ENCODE peak calls at places on chromosomes 13 and 19, in five cellular contexts. One of them, this sample, is unnamed.

GRCh38 chr19:46976845-46977320 is 42.8 kb upstream of the NPAS1 start:
- DNase-seq in upper lobe of right lung: no peak
- DNase-seq in OCI-LY7: no peak
- DNase-seq in PC-9: no peak
- DNase-seq in body of pancreas: no peak
- DNase-seq in this sample: peak

GRCh38 chr13:97018029-97018819 is 23.9 kb upstream of the OXGR1 start:
- DNase-seq in upper lobe of right lung: no peak
- DNase-seq in OCI-LY7: peak
- DNase-seq in PC-9: peak
- DNase-seq in body of pancreas: peak
- DNase-seq in this sample: no peak

GRCh38 chr13:50359779-50360178 is 344.5 kb downstream of the KCNRG start:
- DNase-seq in upper lobe of right lung: no peak
- DNase-seq in OCI-LY7: no peak
- DNase-seq in PC-9: no peak
- DNase-seq in body of pancreas: no peak
- DNase-seq in this sample: no peak

GRCh38 chr13:93635687-93636086 is 409.1 kb downstream of the GPC6 start:
- DNase-seq in upper lobe of right lung: no peak
- DNase-seq in OCI-LY7: no peak
- DNase-seq in PC-9: no peak
- DNase-seq in body of pancreas: no peak
- DNase-seq in this sample: no peak

GRCh38 chr13:107736149-107736548 is 479.2 kb downstream of the LIG4 start:
- DNase-seq in upper lobe of right lung: no peak
- DNase-seq in OCI-LY7: no peak
- DNase-seq in PC-9: peak
- DNase-seq in body of pancreas: no peak
- DNase-seq in this sample: no peak

GRCh38 chr19:17695198-17695597 is 7.0 kb upstream of the UNC13A start:
- DNase-seq in upper lobe of right lung: no peak
- DNase-seq in OCI-LY7: no peak
- DNase-seq in PC-9: no peak
- DNase-seq in body of pancreas: no peak
- DNase-seq in this sample: no peak

GRCh38 chr19:16957151-16957662 is 68.4 kb downstream of the F2RL3 start:
- DNase-seq in upper lobe of right lung: peak
- DNase-seq in OCI-LY7: no peak
- DNase-seq in PC-9: peak
- DNase-seq in body of pancreas: no peak
- DNase-seq in this sample: peak

GRCh38 chr13:48043789-48044503 is 6.4 kb downstream of the NUDT15 start:
- DNase-seq in upper lobe of right lung: no peak
- DNase-seq in OCI-LY7: no peak
- DNase-seq in PC-9: no peak
- DNase-seq in body of pancreas: no peak
- DNase-seq in this sample: no peak

GRCh38 chr19:35673121-35673804 is 6.9 kb downstream of the UPK1A start:
- DNase-seq in upper lobe of right lung: peak
- DNase-seq in OCI-LY7: no peak
- DNase-seq in PC-9: no peak
- DNase-seq in body of pancreas: peak
- DNase-seq in this sample: peak

GRCh38 chr19:40055049-40055448 is 982 bp downstream of the ZNF780B start:
- DNase-seq in upper lobe of right lung: no peak
- DNase-seq in OCI-LY7: no peak
- DNase-seq in PC-9: no peak
- DNase-seq in body of pancreas: no peak
- DNase-seq in this sample: no peak

GRCh38 chr13:49098198-49098597 is 121.9 kb upstream of the MLNR start:
- DNase-seq in upper lobe of right lung: no peak
- DNase-seq in OCI-LY7: no peak
- DNase-seq in PC-9: peak
- DNase-seq in body of pancreas: no peak
- DNase-seq in this sample: peak

DNA sequence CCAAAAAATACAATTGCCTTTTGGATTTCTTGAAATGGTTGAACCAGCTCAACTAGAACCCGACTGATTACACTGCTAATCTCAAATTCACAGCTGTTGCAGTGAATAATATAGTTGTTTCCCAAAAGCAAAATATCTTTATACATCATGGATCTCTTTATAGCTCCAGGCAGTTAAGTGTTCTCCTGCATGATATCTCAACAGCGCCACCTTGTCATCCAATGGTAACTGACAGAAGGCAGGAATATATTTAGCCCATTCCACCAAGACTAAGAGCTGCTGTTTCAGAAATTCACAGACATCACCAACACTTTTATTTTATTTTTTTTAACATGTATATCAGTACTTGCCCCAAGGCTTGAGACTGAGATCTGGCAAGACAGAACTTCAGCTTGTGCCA is 1141.0 kb upstream of the PRR20A start:
- DNase-seq in upper lobe of right lung: no peak
- DNase-seq in OCI-LY7: no peak
- DNase-seq in PC-9: no peak
- DNase-seq in body of pancreas: no peak
- DNase-seq in this sample: no peak
- TF ChIP-seq CTCF in upper lobe of right lung: no peak
- TF ChIP-seq CTCF in OCI-LY7: peak
- TF ChIP-seq CTCF in PC-9: no peak
- TF ChIP-seq CTCF in body of pancreas: no peak
- TF ChIP-seq CTCF in this sample: no peak

GRCh38 chr19:3080281-3080680 is 13.9 kb upstream of the GNA11 start:
- DNase-seq in upper lobe of right lung: no peak
- DNase-seq in OCI-LY7: no peak
- DNase-seq in PC-9: no peak
- DNase-seq in body of pancreas: no peak
- DNase-seq in this sample: no peak
- TF ChIP-seq CTCF in upper lobe of right lung: no peak
- TF ChIP-seq CTCF in OCI-LY7: no peak
- TF ChIP-seq CTCF in PC-9: no peak
- TF ChIP-seq CTCF in body of pancreas: no peak
- TF ChIP-seq CTCF in this sample: no peak

GRCh38 chr19:9791552-9792181 is 23.1 kb upstream of the ZNF846 start:
- DNase-seq in upper lobe of right lung: peak
- DNase-seq in OCI-LY7: peak
- DNase-seq in PC-9: peak
- DNase-seq in body of pancreas: peak
- DNase-seq in this sample: peak

GRCh38 chr19:9789066-9789465 is 20.5 kb upstream of the ZNF846 start:
- DNase-seq in upper lobe of right lung: no peak
- DNase-seq in OCI-LY7: no peak
- DNase-seq in PC-9: no peak
- DNase-seq in body of pancreas: no peak
- DNase-seq in this sample: no peak

GRCh38 chr19:9793051-9793591 is 24.6 kb upstream of the ZNF846 start:
- DNase-seq in upper lobe of right lung: peak
- DNase-seq in OCI-LY7: peak
- DNase-seq in PC-9: no peak
- DNase-seq in body of pancreas: peak
- DNase-seq in this sample: no peak

GRCh38 chr19:9796113-9796773 is 22.6 kb downstream of the FBXL12 start:
- DNase-seq in upper lobe of right lung: peak
- DNase-seq in OCI-LY7: peak
- DNase-seq in PC-9: peak
- DNase-seq in body of pancreas: peak
- DNase-seq in this sample: peak

DNA sequence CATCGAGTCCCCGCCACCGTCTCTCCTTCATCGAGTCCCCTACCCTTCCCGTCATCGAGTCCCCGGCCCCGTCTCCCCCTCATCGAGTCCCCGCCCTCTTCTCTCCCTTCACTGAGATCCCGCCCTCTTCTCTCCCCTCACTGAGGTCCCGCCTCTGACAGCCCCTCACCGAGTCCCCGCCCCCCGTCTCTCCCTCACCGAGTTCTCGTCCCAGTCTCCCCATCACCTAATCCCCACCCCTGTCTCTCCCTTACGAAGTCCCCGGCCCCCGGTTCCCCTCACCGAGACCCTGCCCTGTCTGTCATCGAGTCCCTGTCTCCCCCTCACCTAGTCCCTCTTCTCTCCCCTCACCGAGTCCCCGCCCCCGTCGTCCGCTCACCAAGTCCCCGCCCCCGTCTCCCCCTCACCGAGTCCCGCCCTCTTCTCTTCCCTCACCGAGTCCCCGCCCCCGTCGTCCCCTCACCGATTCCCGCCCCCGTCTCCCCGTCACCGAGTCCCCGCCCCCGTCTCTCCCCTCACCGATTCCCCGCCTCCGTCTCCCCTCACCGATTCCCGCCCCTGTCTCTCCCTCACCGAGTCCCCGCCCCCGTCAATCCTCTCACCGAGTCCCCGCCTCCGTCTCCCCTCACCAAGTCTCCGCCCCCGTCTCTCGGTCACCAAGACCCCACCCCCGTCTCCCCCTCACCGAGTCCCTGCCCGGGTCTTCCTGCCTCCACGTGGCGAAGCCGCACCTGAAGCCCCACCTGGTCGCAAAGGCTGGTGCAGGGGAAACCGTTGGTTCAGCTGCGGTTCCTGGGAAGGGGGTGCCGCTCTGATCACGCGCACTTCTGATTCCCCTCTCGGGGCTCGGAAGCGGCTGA is 23.9 kb upstream of the ZNF846 start:
- DNase-seq in upper lobe of right lung: peak
- DNase-seq in OCI-LY7: peak
- DNase-seq in PC-9: peak
- DNase-seq in body of pancreas: peak
- DNase-seq in this sample: peak
- TF ChIP-seq CTCF in upper lobe of right lung: no peak
- TF ChIP-seq CTCF in OCI-LY7: no peak
- TF ChIP-seq CTCF in PC-9: no peak
- TF ChIP-seq CTCF in body of pancreas: no peak
- TF ChIP-seq CTCF in this sample: no peak

DNA sequence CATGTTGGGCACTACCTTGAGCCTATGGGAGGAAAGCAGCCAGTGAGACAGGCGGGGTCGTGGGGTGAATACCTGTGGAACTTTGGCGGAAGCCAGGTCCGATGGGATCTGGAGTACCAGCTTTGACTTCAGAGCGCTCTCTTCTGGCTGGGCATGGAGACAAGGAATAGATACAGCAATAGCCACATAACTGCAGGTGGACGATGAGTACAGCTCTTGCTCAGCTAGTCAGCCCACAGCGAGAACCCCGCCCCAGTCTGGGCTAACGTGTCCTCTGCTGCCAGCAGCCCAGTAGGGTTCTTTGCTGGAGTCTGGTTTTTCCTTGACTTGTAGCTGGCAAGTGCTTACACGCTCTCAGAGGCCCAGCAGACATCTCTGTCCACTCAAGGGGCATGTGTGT is 83.4 kb downstream of the SIPA1L3 start:
- DNase-seq in upper lobe of right lung: peak
- DNase-seq in OCI-LY7: no peak
- DNase-seq in PC-9: peak
- DNase-seq in body of pancreas: no peak
- DNase-seq in this sample: no peak
- TF ChIP-seq CTCF in upper lobe of right lung: no peak
- TF ChIP-seq CTCF in OCI-LY7: no peak
- TF ChIP-seq CTCF in PC-9: no peak
- TF ChIP-seq CTCF in body of pancreas: no peak
- TF ChIP-seq CTCF in this sample: no peak

GRCh38 chr13:37942929-37943328 is 73.4 kb upstream of the TRPC4 start:
- DNase-seq in upper lobe of right lung: no peak
- DNase-seq in OCI-LY7: no peak
- DNase-seq in PC-9: no peak
- DNase-seq in body of pancreas: no peak
- DNase-seq in this sample: no peak

GRCh38 chr13:37947419-37948140 is 78.0 kb upstream of the TRPC4 start:
- DNase-seq in upper lobe of right lung: no peak
- DNase-seq in OCI-LY7: no peak
- DNase-seq in PC-9: no peak
- DNase-seq in body of pancreas: no peak
- DNase-seq in this sample: no peak

GRCh38 chr13:37945651-37946575 is 76.3 kb upstream of the TRPC4 start:
- DNase-seq in upper lobe of right lung: no peak
- DNase-seq in OCI-LY7: no peak
- DNase-seq in PC-9: no peak
- DNase-seq in body of pancreas: peak
- DNase-seq in this sample: no peak

GRCh38 chr13:37944476-37945442 is 75.2 kb upstream of the TRPC4 start:
- DNase-seq in upper lobe of right lung: no peak
- DNase-seq in OCI-LY7: peak
- DNase-seq in PC-9: no peak
- DNase-seq in body of pancreas: peak
- DNase-seq in this sample: no peak
- TF ChIP-seq CTCF in upper lobe of right lung: no peak
- TF ChIP-seq CTCF in OCI-LY7: no peak
- TF ChIP-seq CTCF in PC-9: no peak
- TF ChIP-seq CTCF in body of pancreas: no peak
- TF ChIP-seq CTCF in this sample: no peak

DNA sequence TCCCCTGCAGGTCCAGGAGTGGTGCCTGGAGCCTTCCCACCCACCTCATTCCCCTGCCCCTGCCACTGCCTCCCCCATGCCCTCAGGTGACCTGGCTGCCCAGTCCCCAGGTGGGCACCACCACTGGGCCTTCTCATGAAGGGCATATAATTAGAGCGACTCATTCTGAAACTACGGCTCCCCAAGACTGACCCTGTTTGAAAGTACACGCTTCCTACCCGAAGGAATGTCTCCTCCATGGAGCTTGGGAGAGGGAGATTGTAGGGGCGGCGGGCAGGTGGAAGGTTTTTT is 52.6 kb downstream of the GPR12 start:
- DNase-seq in upper lobe of right lung: no peak
- DNase-seq in OCI-LY7: no peak
- DNase-seq in PC-9: no peak
- DNase-seq in body of pancreas: no peak
- DNase-seq in this sample: no peak
- TF ChIP-seq CTCF in upper lobe of right lung: no peak
- TF ChIP-seq CTCF in OCI-LY7: peak
- TF ChIP-seq CTCF in PC-9: peak
- TF ChIP-seq CTCF in body of pancreas: no peak
- TF ChIP-seq CTCF in this sample: peak

DNA sequence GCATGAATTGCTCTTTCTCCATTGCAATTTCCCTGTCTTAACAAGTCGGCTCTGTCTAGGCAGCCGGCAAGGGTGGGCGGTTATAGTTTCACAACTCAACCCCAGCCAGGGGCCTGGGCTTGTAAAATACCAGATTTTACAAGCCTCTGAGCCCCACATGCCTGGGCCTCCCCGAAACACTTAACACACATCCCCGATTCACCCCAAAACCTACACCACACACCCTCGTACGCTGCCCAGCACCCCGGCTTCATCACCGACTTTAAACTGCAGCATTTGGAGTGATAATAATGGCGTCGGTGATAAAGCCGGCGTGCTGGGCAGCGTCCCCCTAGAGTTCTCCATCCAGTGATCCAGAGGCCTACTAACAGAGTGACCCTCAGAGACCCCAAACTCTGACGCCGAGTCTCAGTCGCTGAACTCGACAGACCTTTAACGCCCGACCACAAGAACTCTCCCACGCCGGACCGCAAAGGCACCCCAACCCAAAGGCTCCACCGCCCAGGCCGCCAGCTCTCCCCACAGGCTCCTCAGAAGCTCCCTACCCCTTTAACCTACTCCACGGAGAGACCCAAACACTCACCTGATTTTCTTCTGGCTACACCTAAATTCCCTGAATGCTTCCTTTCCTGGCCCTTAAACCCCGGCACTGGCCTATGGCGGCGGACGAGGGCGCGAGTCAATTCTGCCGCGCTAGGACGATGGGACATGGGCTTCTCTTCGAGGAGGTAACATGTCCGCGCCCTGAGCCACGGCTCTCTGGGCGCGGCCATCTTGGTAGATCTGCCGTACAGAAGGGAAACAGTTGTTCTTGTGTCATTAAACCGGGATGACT is at the start of gene ZNF649:
- DNase-seq in upper lobe of right lung: peak
- DNase-seq in OCI-LY7: peak
- DNase-seq in PC-9: peak
- DNase-seq in body of pancreas: peak
- DNase-seq in this sample: peak
- TF ChIP-seq CTCF in upper lobe of right lung: no peak
- TF ChIP-seq CTCF in OCI-LY7: no peak
- TF ChIP-seq CTCF in PC-9: no peak
- TF ChIP-seq CTCF in body of pancreas: no peak
- TF ChIP-seq CTCF in this sample: no peak